ENCODE peak calls at places on chromosomes 6 and 20, in ten cellular contexts. One of them, this sample, is unnamed.

GRCh38 chr20:39132511-39132910 is 170.4 kb downstream of the DHX35 start:
- DNase-seq in prostate gland: no peak
- DNase-seq in GM12865: no peak
- DNase-seq in AG09309: no peak
- DNase-seq in heart left ventricle: no peak
- DNase-seq in foreskin fibroblast: no peak
- DNase-seq in Peyer's patch: no peak
- DNase-seq in astrocyte of the spinal cord: no peak
- DNase-seq in nephron progenitor cell: no peak
- DNase-seq in lower leg skin: no peak
- DNase-seq in this sample: no peak

GRCh38 chr6:146481527-146481926 is 62.1 kb upstream of the RAB32 start:
- DNase-seq in prostate gland: no peak
- DNase-seq in lower leg skin: no peak
- DNase-seq in heart left ventricle: no peak
- DNase-seq in GM12865: no peak
- DNase-seq in astrocyte of the spinal cord: no peak
- DNase-seq in foreskin fibroblast: no peak
- DNase-seq in Peyer's patch: no peak
- DNase-seq in nephron progenitor cell: no peak
- DNase-seq in AG09309: no peak
- DNase-seq in this sample: no peak

GRCh38 chr6:128124713-128125112 is 223.9 kb upstream of the THEMIS start:
- DNase-seq in GM12865: no peak
- DNase-seq in heart left ventricle: no peak
- DNase-seq in Peyer's patch: no peak
- DNase-seq in astrocyte of the spinal cord: peak; percentile 29
- DNase-seq in lower leg skin: no peak
- DNase-seq in prostate gland: no peak
- DNase-seq in nephron progenitor cell: no peak
- DNase-seq in AG09309: no peak
- DNase-seq in foreskin fibroblast: peak; percentile 54
- DNase-seq in this sample: no peak

GRCh38 chr6:164230804-164231203 is 816.3 kb downstream of the QKI start:
- DNase-seq in GM12865: no peak
- DNase-seq in Peyer's patch: no peak
- DNase-seq in heart left ventricle: no peak
- DNase-seq in AG09309: no peak
- DNase-seq in lower leg skin: no peak
- DNase-seq in prostate gland: no peak
- DNase-seq in foreskin fibroblast: no peak
- DNase-seq in astrocyte of the spinal cord: no peak
- DNase-seq in nephron progenitor cell: no peak
- DNase-seq in this sample: no peak

GRCh38 chr6:34679552-34680255 is 16.9 kb downstream of the ILRUN start:
- DNase-seq in astrocyte of the spinal cord: no peak
- DNase-seq in lower leg skin: no peak
- DNase-seq in Peyer's patch: no peak
- DNase-seq in GM12865: no peak
- DNase-seq in nephron progenitor cell: no peak
- DNase-seq in AG09309: no peak
- DNase-seq in foreskin fibroblast: peak; percentile 16
- DNase-seq in prostate gland: no peak
- DNase-seq in heart left ventricle: no peak
- DNase-seq in this sample: no peak

GRCh38 chr6:67331304-67331703 is 1303.8 kb upstream of the ADGRB3 start:
- DNase-seq in prostate gland: no peak
- DNase-seq in foreskin fibroblast: no peak
- DNase-seq in AG09309: no peak
- DNase-seq in lower leg skin: no peak
- DNase-seq in GM12865: no peak
- DNase-seq in heart left ventricle: no peak
- DNase-seq in Peyer's patch: no peak
- DNase-seq in nephron progenitor cell: no peak
- DNase-seq in astrocyte of the spinal cord: no peak
- DNase-seq in this sample: no peak

GRCh38 chr6:73537677-73538076 is 16.8 kb upstream of the EEF1A1 start:
- DNase-seq in GM12865: peak; percentile 61
- DNase-seq in Peyer's patch: no peak
- DNase-seq in nephron progenitor cell: no peak
- DNase-seq in AG09309: no peak
- DNase-seq in astrocyte of the spinal cord: no peak
- DNase-seq in foreskin fibroblast: no peak
- DNase-seq in heart left ventricle: no peak
- DNase-seq in lower leg skin: no peak
- DNase-seq in prostate gland: no peak
- DNase-seq in this sample: no peak

GRCh38 chr20:50346372-50347347 is 156.0 kb downstream of the CEBPB start:
- DNase-seq in nephron progenitor cell: no peak
- DNase-seq in foreskin fibroblast: peak; percentile 94
- DNase-seq in heart left ventricle: peak; percentile 88
- DNase-seq in lower leg skin: peak; percentile 89
- DNase-seq in astrocyte of the spinal cord: peak; percentile 86
- DNase-seq in Peyer's patch: peak; percentile 60
- DNase-seq in AG09309: peak; percentile 76
- DNase-seq in prostate gland: peak; percentile 84
- DNase-seq in GM12865: no peak
- DNase-seq in this sample: no peak

GRCh38 chr6:28207244-28208179 is 17.6 kb upstream of the ZSCAN9 start:
- DNase-seq in astrocyte of the spinal cord: peak; percentile 28
- DNase-seq in GM12865: peak; percentile 52
- DNase-seq in Peyer's patch: peak; percentile 60
- DNase-seq in foreskin fibroblast: peak; percentile 74
- DNase-seq in AG09309: no peak
- DNase-seq in lower leg skin: no peak
- DNase-seq in nephron progenitor cell: peak; percentile 56
- DNase-seq in prostate gland: no peak
- DNase-seq in heart left ventricle: no peak
- DNase-seq in this sample: no peak

GRCh38 chr6:156942266-156942665 is 165.1 kb downstream of the ARID1B start:
- DNase-seq in foreskin fibroblast: no peak
- DNase-seq in astrocyte of the spinal cord: no peak
- DNase-seq in prostate gland: no peak
- DNase-seq in Peyer's patch: no peak
- DNase-seq in nephron progenitor cell: no peak
- DNase-seq in AG09309: no peak
- DNase-seq in lower leg skin: no peak
- DNase-seq in heart left ventricle: no peak
- DNase-seq in GM12865: peak; percentile 27
- DNase-seq in this sample: no peak

GRCh38 chr6:37779111-37779800 is 40.3 kb upstream of the ZFAND3 start:
- DNase-seq in nephron progenitor cell: no peak
- DNase-seq in prostate gland: no peak
- DNase-seq in AG09309: no peak
- DNase-seq in foreskin fibroblast: peak; percentile 46
- DNase-seq in astrocyte of the spinal cord: no peak
- DNase-seq in lower leg skin: no peak
- DNase-seq in Peyer's patch: no peak
- DNase-seq in heart left ventricle: no peak
- DNase-seq in GM12865: no peak
- DNase-seq in this sample: no peak

GRCh38 chr20:36865861-36866149 is 10.1 kb upstream of the TLDC2 start:
- DNase-seq in lower leg skin: no peak
- DNase-seq in heart left ventricle: no peak
- DNase-seq in prostate gland: no peak
- DNase-seq in Peyer's patch: no peak
- DNase-seq in nephron progenitor cell: no peak
- DNase-seq in GM12865: no peak
- DNase-seq in astrocyte of the spinal cord: no peak
- DNase-seq in foreskin fibroblast: no peak
- DNase-seq in AG09309: no peak
- DNase-seq in this sample: no peak

GRCh38 chr20:10478930-10479329 is 43.8 kb downstream of the SLX4IP start:
- DNase-seq in astrocyte of the spinal cord: no peak
- DNase-seq in foreskin fibroblast: no peak
- DNase-seq in nephron progenitor cell: no peak
- DNase-seq in Peyer's patch: no peak
- DNase-seq in heart left ventricle: no peak
- DNase-seq in lower leg skin: no peak
- DNase-seq in prostate gland: no peak
- DNase-seq in AG09309: no peak
- DNase-seq in GM12865: no peak
- DNase-seq in this sample: no peak

GRCh38 chr20:10474606-10475184 is 39.6 kb downstream of the SLX4IP start:
- DNase-seq in lower leg skin: no peak
- DNase-seq in heart left ventricle: peak; percentile 34
- DNase-seq in GM12865: no peak
- DNase-seq in astrocyte of the spinal cord: no peak
- DNase-seq in foreskin fibroblast: no peak
- DNase-seq in Peyer's patch: no peak
- DNase-seq in prostate gland: no peak
- DNase-seq in nephron progenitor cell: no peak
- DNase-seq in AG09309: no peak
- DNase-seq in this sample: no peak

GRCh38 chr20:10475225-10475624 is 40.1 kb downstream of the SLX4IP start:
- DNase-seq in AG09309: no peak
- DNase-seq in prostate gland: no peak
- DNase-seq in heart left ventricle: no peak
- DNase-seq in foreskin fibroblast: no peak
- DNase-seq in GM12865: no peak
- DNase-seq in lower leg skin: no peak
- DNase-seq in nephron progenitor cell: no peak
- DNase-seq in astrocyte of the spinal cord: no peak
- DNase-seq in Peyer's patch: no peak
- DNase-seq in this sample: no peak

GRCh38 chr20:10478205-10478604 is 43.1 kb downstream of the SLX4IP start:
- DNase-seq in GM12865: peak; percentile 93
- DNase-seq in prostate gland: no peak
- DNase-seq in astrocyte of the spinal cord: no peak
- DNase-seq in Peyer's patch: no peak
- DNase-seq in foreskin fibroblast: no peak
- DNase-seq in AG09309: no peak
- DNase-seq in nephron progenitor cell: no peak
- DNase-seq in heart left ventricle: no peak
- DNase-seq in lower leg skin: no peak
- DNase-seq in this sample: no peak

DNA sequence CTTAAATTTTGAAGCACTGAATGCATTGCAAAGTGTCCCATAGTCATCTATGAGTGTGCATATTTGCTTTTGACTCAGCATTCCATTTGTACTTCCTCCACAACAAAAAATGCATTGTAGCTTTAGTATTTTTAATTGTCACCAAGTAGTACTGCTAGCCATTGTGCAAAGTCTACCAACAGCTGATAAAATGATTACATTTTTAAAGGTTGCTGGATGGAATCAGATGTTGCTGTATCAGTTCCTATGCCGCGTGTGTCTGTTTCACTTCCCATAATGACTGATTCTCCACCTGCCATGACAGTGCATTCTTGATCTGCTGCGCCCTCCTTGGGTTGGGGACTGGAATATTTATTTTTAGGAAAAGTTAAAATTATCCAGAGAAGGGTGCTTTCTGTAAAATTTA is 41.2 kb downstream of the SLX4IP start:
- DNase-seq in nephron progenitor cell: no peak
- DNase-seq in astrocyte of the spinal cord: no peak
- DNase-seq in lower leg skin: no peak
- DNase-seq in prostate gland: no peak
- DNase-seq in GM12865: peak; percentile 82
- DNase-seq in AG09309: no peak
- DNase-seq in heart left ventricle: no peak
- DNase-seq in foreskin fibroblast: peak; percentile 64
- DNase-seq in Peyer's patch: no peak
- DNase-seq in this sample: no peak
- TF ChIP-seq CTCF in nephron progenitor cell: no peak
- TF ChIP-seq CTCF in astrocyte of the spinal cord: no peak
- TF ChIP-seq CTCF in lower leg skin: no peak
- TF ChIP-seq CTCF in prostate gland: no peak
- TF ChIP-seq CTCF in GM12865: peak; percentile 22
- TF ChIP-seq CTCF in AG09309: no peak
- TF ChIP-seq CTCF in heart left ventricle: no peak
- TF ChIP-seq CTCF in foreskin fibroblast: no peak
- TF ChIP-seq CTCF in Peyer's patch: no peak
- TF ChIP-seq CTCF in this sample: no peak

DNA sequence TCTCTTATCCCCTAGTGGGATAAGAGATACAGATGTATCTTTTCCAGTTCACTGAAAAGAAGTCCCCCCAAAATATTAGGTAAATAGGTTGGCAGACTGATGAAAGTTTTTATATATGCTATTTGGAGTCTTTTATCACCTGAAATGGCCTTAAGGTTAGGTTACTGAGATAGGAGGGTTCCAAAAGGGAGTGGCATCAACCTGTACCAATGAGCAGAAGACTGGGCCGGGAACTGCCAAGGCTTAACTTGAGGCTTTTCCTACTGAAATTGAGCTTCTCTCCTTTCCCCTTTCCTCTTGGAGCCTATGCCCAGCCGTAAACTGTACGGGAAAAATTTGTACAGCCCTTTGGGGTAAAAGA is 42.0 kb downstream of the EIF2S2 start:
- DNase-seq in heart left ventricle: no peak
- DNase-seq in nephron progenitor cell: no peak
- DNase-seq in prostate gland: no peak
- DNase-seq in Peyer's patch: no peak
- DNase-seq in foreskin fibroblast: no peak
- DNase-seq in AG09309: no peak
- DNase-seq in astrocyte of the spinal cord: no peak
- DNase-seq in GM12865: no peak
- DNase-seq in lower leg skin: no peak
- DNase-seq in this sample: no peak
- TF ChIP-seq CTCF in heart left ventricle: no peak
- TF ChIP-seq CTCF in nephron progenitor cell: no peak
- TF ChIP-seq CTCF in prostate gland: no peak
- TF ChIP-seq CTCF in Peyer's patch: no peak
- TF ChIP-seq CTCF in foreskin fibroblast: no peak
- TF ChIP-seq CTCF in AG09309: no peak
- TF ChIP-seq CTCF in astrocyte of the spinal cord: no peak
- TF ChIP-seq CTCF in GM12865: no peak
- TF ChIP-seq CTCF in lower leg skin: no peak
- TF ChIP-seq CTCF in this sample: no peak

GRCh38 chr20:54479138-54479906 is 3.9 kb downstream of the DOK5 start:
- DNase-seq in AG09309: no peak
- DNase-seq in foreskin fibroblast: peak; percentile 19
- DNase-seq in astrocyte of the spinal cord: no peak
- DNase-seq in lower leg skin: no peak
- DNase-seq in nephron progenitor cell: no peak
- DNase-seq in Peyer's patch: no peak
- DNase-seq in prostate gland: no peak
- DNase-seq in heart left ventricle: no peak
- DNase-seq in GM12865: no peak
- DNase-seq in this sample: no peak
- TF ChIP-seq CTCF in AG09309: peak; percentile 13
- TF ChIP-seq CTCF in foreskin fibroblast: peak; percentile 10
- TF ChIP-seq CTCF in astrocyte of the spinal cord: peak; percentile 31
- TF ChIP-seq CTCF in lower leg skin: no peak
- TF ChIP-seq CTCF in nephron progenitor cell: peak; percentile 33
- TF ChIP-seq CTCF in Peyer's patch: no peak
- TF ChIP-seq CTCF in prostate gland: no peak
- TF ChIP-seq CTCF in heart left ventricle: no peak
- TF ChIP-seq CTCF in GM12865: peak; percentile 8
- TF ChIP-seq CTCF in this sample: peak; percentile 49

DNA sequence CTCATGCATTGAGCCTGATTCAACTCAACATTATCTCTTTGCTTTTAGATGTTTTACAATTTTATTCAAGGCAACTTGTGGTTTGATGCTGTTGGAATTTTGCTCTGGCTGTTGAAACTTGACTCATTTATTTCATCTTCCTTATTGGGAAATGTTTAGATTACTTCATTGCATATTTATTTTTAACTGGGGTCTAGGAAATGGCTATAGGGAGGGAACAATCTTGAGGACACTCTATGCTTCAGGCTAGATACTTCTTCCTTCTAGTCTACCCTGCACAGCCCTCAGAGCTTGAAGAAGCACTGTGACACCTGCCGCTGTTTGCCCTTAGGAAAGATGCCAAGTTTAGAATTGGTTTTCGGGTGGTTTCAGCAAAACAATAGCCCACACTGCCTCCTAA is 183.4 kb downstream of the ADGRG6 start:
- DNase-seq in astrocyte of the spinal cord: peak; percentile 6
- DNase-seq in heart left ventricle: no peak
- DNase-seq in GM12865: no peak
- DNase-seq in Peyer's patch: no peak
- DNase-seq in AG09309: no peak
- DNase-seq in foreskin fibroblast: peak; percentile 30
- DNase-seq in lower leg skin: no peak
- DNase-seq in prostate gland: no peak
- DNase-seq in nephron progenitor cell: no peak
- DNase-seq in this sample: no peak
- TF ChIP-seq CTCF in astrocyte of the spinal cord: no peak
- TF ChIP-seq CTCF in heart left ventricle: no peak
- TF ChIP-seq CTCF in GM12865: no peak
- TF ChIP-seq CTCF in Peyer's patch: no peak
- TF ChIP-seq CTCF in AG09309: no peak
- TF ChIP-seq CTCF in foreskin fibroblast: no peak
- TF ChIP-seq CTCF in lower leg skin: no peak
- TF ChIP-seq CTCF in prostate gland: no peak
- TF ChIP-seq CTCF in nephron progenitor cell: no peak
- TF ChIP-seq CTCF in this sample: no peak